ENCODE peak calls at places on chromosomes 6 and 20, in four cellular contexts. M, E, S and X are unnamed samples.

GRCh38 chr6:44020664-44021425 is 106.4 kb downstream of the MRPL14 start:
- DNase-seq in S (no peak), M (no peak), E (no peak), X (no peak)

GRCh38 chr6:148193063-148193680 is 149.5 kb upstream of the SASH1 start:
- DNase-seq in M (no peak), S (no peak), E (no peak), X (no peak)

GRCh38 chr6:104558746-104559145 is 301.0 kb downstream of the HACE1 start:
- DNase-seq in E (no peak), S (no peak), M (no peak), X (no peak)

GRCh38 chr6:63685453-63686379 is 50.1 kb downstream of the PHF3 start:
- DNase-seq in S (no peak), M (no peak), E (peak), X (no peak)

GRCh38 chr6:138722425-138723371 is 50.9 kb upstream of the CCDC28A start:
- DNase-seq in S (peak), E (no peak), M (no peak), X (no peak)

GRCh38 chr6:26020983-26021349 is 58.4 kb downstream of the TRIM38 start:
- DNase-seq in M (no peak), E (no peak), S (no peak), X (no peak)

GRCh38 chr6:56102216-56102615 is 145.2 kb downstream of the COL21A1 start:
- DNase-seq in E (no peak), M (no peak), S (no peak), X (no peak)

GRCh38 chr20:40442181-40442963 is 246.7 kb downstream of the MAFB start:
- DNase-seq in S (no peak), M (no peak), E (no peak), X (peak)

GRCh38 chr20:15699431-15700146 is 873.7 kb downstream of the KIF16B start:
- DNase-seq in M (no peak), E (no peak), S (no peak), X (peak)

GRCh38 chr20:53786071-53786444 is 192.4 kb upstream of the ZNF217 start:
- DNase-seq in M (no peak), S (no peak), E (no peak), X (no peak)

GRCh38 chr6:124577734-124578281 is 384.4 kb upstream of the RNF217 start:
- DNase-seq in E (no peak), S (no peak), M (no peak), X (no peak)

GRCh38 chr6:33929575-33930288 is 125.9 kb upstream of the MLN start:
- DNase-seq in M (no peak), S (no peak), E (no peak), X (no peak)

GRCh38 chr20:8043687-8044278 is 24.2 kb upstream of the TMX4 start:
- DNase-seq in E (no peak), M (peak), S (peak), X (peak)

GRCh38 chr6:154962751-154963150 is 32.4 kb upstream of the TIAM2 start:
- DNase-seq in S (peak), E (no peak), M (no peak), X (no peak)

GRCh38 chr6:210104-210456 is 82.2 kb upstream of the DUSP22 start:
- DNase-seq in M (no peak), S (no peak), E (no peak), X (no peak)

GRCh38 chr6:90233994-90234393 is 62.6 kb downstream of the BACH2 start:
- DNase-seq in S (no peak), M (no peak), E (no peak), X (no peak)

GRCh38 chr6:80872951-80873308 is 766.5 kb downstream of the BCKDHB start:
- DNase-seq in S (no peak), M (no peak), E (no peak), X (no peak)

GRCh38 chr6:80872194-80872950 is 765.9 kb downstream of the BCKDHB start:
- DNase-seq in M (no peak), S (no peak), E (no peak), X (no peak)
- TF ChIP-seq FOXK2 in M (no peak), S (no peak), E (no peak), X (no peak)

DNA sequence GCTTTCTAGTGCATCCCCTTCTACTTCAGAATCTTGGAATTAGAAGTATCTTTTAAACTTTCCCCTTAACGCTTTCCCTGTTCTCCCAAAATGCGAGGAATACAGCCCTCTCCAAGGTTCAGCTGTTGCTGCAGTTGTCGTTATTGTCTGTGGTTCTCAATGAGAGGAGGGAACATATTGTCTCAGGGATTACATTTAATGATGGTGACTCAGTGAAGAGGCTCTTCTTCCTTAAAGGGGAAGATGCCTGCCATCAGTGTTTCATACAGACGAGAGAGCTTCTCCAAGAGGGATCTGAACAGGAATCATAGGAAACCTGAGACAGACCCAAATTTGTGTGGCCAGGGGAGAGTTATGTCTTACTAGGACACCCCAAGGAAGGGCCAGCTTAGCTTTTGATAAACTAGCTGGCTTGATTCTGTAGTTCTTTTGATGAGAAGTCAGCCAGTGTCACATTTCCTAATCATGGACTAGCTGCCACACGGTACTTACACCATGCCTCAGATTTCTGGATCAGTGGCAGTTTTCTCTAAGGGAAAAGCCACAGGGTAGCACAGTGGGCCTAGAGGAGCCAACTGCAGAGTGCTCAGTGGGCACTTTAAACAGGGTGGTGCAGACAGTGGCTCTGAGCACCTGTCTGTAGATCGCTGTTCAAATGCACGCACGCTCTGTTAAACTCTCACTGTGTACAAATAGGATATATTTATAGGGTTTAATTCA is 59.7 kb upstream of the TMEM181 start:
- DNase-seq in E (no peak), S (no peak), M (no peak), X (no peak)
- TF ChIP-seq FOXM1 in E (no peak), S (no peak), M (no peak), X (no peak)

GRCh38 chr6:170459451-170459850 is 93.7 kb downstream of the PSMB1 start:
- DNase-seq in E (peak), M (no peak), S (no peak), X (no peak)
- TF ChIP-seq FOXK2 in E (no peak), M (no peak), S (no peak), X (no peak)

GRCh38 chr20:35091808-35092523 is 641 bp downstream of the TRPC4AP start:
- DNase-seq in M (peak), E (no peak), S (peak), X (peak)

GRCh38 chr20:35088231-35088794 is 4.3 kb downstream of the TRPC4AP start:
- DNase-seq in M (no peak), S (no peak), E (no peak), X (no peak)

GRCh38 chr20:35092524-35093244 is at the start of gene TRPC4AP:
- DNase-seq in E (peak), M (peak), S (peak), X (peak)

GRCh38 chr20:35093245-35093884 is 758 bp upstream of the TRPC4AP start:
- DNase-seq in E (no peak), S (no peak), M (peak), X (no peak)
- TF ChIP-seq FOXM1 in E (no peak), S (no peak), M (no peak), X (no peak)

GRCh38 chr6:1703091-1703855 is 93.6 kb downstream of the FOXC1 start:
- DNase-seq in S (no peak), M (peak), E (no peak), X (no peak)

GRCh38 chr6:1700283-1700967 is 90.7 kb downstream of the FOXC1 start:
- DNase-seq in M (no peak), S (no peak), E (no peak), X (no peak)

GRCh38 chr6:1702580-1703051 is 92.9 kb downstream of the FOXC1 start:
- DNase-seq in M (peak), S (peak), E (no peak), X (no peak)

GRCh38 chr6:1703923-1704322 is 94.2 kb downstream of the FOXC1 start:
- DNase-seq in E (no peak), S (no peak), M (peak), X (no peak)

DNA sequence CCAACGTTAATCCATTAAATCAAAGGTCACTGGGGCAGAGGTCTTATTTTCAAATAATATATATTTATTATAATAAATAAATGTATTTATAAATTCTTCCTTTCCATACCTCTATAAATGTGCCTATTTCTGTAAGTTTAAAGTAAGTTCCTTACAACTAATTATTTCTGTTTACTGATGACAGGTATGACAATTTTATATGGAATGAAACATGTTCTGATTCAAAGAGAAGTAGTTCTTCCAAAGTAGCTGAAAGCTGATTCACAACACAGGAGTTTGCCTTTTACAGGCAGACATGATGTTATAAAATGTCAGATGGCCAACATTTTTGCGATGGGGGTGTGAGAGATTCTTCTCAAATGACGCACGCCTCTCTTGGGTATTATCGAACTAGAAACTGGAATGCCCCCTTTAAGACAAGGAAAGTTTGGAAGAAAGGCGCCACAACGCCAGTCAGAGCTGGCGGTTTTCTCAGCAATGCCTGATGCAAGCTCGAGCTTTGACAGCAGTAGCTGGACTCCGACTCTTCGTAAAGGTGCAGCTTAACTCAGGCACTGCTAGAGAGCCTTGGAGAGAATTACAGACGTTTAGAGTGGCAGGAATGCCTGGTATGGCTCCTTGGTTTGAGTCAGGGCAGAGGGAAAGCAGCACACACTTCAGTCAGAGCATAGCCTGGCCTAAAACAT is 92.1 kb downstream of the FOXC1 start:
- DNase-seq in M (no peak), E (no peak), S (no peak), X (peak)
- TF ChIP-seq FOXK2 in M (no peak), E (no peak), S (no peak), X (no peak)

DNA sequence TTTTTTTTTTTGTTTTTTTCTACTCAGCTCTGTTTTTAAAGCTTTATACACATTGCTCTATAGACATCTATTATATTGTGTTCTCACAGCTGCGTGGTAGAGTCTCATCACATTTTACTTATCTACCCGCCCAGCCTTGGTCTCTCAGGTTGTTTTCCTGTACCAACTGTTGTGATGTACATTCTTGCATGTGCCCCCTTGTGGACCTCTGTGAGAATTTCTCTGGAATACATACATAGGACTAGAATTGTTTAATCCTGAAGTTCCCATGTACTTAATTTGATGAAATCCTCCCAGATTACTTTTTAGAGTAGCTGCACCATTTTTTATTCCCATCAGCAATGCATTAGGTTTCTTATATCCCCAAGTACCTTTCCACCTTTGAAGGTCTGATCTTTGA is 40.4 kb upstream of the TINAG start:
- DNase-seq in S (peak), E (no peak), M (no peak), X (peak)
- TF ChIP-seq FOXM1 in S (no peak), E (no peak), M (no peak), X (no peak)

DNA sequence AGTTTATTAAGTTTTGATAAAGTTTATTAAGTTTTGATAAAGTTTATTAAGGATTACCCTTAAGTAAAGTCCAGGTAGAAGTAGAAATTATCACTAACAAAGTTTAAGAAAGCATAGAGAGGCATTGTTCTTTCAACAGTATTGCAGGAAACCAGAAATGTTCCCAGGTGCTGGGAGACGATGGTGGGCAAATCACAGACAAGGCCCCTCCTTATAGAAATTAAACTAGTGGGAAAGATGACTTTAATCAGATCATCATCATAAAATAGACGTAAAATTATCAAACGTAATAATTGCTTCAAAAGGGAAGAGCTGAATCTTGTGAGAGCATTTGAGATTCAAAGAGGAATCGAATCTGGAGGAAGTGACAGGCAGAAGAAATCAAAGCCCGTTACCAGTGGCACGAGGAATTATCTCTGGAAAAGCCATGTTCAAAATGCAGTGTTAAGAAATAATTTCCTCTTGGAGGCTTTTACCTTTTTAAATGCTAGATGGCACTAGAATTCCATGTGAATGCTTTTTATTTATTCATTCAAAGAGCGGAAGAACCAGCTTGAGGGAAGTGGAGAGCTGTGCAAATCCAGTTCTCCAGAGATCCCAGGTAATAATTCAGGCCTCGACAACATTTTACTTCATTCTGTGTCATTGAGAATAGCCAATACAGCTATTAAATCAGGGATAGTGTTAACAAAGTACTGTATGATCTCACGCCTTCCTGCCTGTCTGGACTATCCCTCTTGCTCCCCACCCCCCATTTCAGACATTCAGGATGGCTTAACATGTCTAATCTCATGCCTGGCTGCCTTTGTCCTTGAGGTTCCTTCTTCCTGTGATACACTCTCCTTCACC is 1.0 kb upstream of the APMAP start:
- DNase-seq in S (peak), E (no peak), M (peak), X (no peak)
- TF ChIP-seq FOXK2 in S (no peak), E (no peak), M (no peak), X (no peak)

GRCh38 chr6:121686611-121687023 is 251.2 kb downstream of the GJA1 start:
- DNase-seq in S (no peak), E (no peak), M (no peak), X (no peak)
- TF ChIP-seq FOXM1 in S (no peak), E (no peak), M (no peak), X (no peak)

DNA sequence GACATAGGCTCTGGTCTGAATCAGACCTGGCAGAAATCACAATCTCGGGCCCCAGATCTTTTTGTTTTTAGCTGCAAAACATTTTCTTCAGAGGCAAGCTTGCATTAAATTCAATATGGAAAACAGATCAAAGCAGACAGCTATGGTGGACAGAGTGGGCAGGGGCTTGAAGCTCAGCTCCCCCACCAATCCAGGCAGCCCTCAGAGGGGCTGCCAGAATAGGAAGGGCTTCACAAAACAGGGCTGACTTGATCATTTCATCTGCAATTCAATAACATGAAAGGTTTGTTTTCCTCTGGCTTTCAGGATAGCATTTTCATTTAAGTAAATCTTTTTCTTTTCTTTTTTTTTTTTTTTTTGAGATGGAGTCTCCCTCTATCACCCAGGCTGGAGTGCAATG is 49.2 kb upstream of the ALDH8A1 start:
- DNase-seq in M (no peak), S (no peak), E (no peak), X (no peak)
- TF ChIP-seq FOXK2 in M (no peak), S (no peak), E (no peak), X (no peak)

GRCh38 chr20:49029203-49029602 is 16.9 kb upstream of the CSE1L start:
- DNase-seq in S (no peak), M (no peak), E (no peak), X (no peak)
- TF ChIP-seq FOXM1 in S (no peak), M (no peak), E (no peak), X (no peak)